ENCODE peak calls at places on chromosomes 5 and 9, in seven cellular contexts. E is naive B cell; M is naive thymus-derived CD8-positive, alpha-beta T cell; G is RPMI7951; O is caudate nucleus; Y is GM04504; V is hypothalamus. D is an unnamed sample.
A peak's percentile ranks its signal among the peaks of the same experiment; 100 is the strongest.

GRCh38 chr5:169838688-169839087 is 141.6 kb downstream of the INSYN2B start:
- DNase-seq in M (no peak), Y (no peak), O (no peak), G (no peak), E (no peak), V (no peak), D (peak; percentile 34)

GRCh38 chr9:100472725-100473261 is at the start of gene TMEFF1:
- DNase-seq in G (peak; percentile 34), M (peak; percentile 67), Y (no peak), E (peak; percentile 42), O (no peak), V (peak; percentile 71), D (no peak)

GRCh38 chr5:178278358-178279023 is 45.9 kb upstream of the PHYKPL start:
- DNase-seq in Y (no peak), M (peak; percentile 47), G (peak; percentile 43), O (no peak), E (no peak), V (no peak), D (no peak)

GRCh38 chr5:89308606-89309040 is 425.6 kb upstream of the MEF2C start:
- DNase-seq in O (no peak), Y (no peak), E (no peak), V (no peak), G (no peak), M (no peak), D (peak; percentile 93)

GRCh38 chr9:129624168-129624759 is 1.7 kb upstream of the NTMT1 start:
- DNase-seq in V (peak; percentile 33), E (peak; percentile 61), G (peak; percentile 46), Y (no peak), M (peak; percentile 80), O (no peak), D (no peak)

GRCh38 chr5:71887680-71888079 is 168.6 kb downstream of the CARTPT start:
- DNase-seq in G (peak; percentile 82), O (no peak), Y (no peak), V (no peak), M (no peak), E (peak; percentile 26), D (peak; percentile 82)

GRCh38 chr5:169503899-169504298 is 79.7 kb upstream of the SPDL1 start:
- DNase-seq in M (no peak), O (no peak), E (no peak), Y (no peak), G (no peak), V (no peak), D (no peak)

GRCh38 chr5:143147918-143148317 is 255.6 kb downstream of the NR3C1 start:
- DNase-seq in O (no peak), Y (peak; percentile 72), M (no peak), V (no peak), E (no peak), G (no peak), D (no peak)

GRCh38 chr5:60779431-60779830 is 64.6 kb downstream of the ELOVL7 start:
- DNase-seq in V (no peak), Y (no peak), E (no peak), O (no peak), M (no peak), G (peak; percentile 10), D (no peak)

GRCh38 chr5:176921669-176922196 is 22.6 kb upstream of the HK3 start:
- DNase-seq in G (no peak), Y (no peak), M (no peak), V (no peak), E (no peak), O (no peak), D (no peak)

GRCh38 chr9:99389087-99390033 is 167.3 kb downstream of the SEC61B start:
- DNase-seq in E (no peak), M (no peak), Y (no peak), O (no peak), G (no peak), V (no peak), D (no peak)

GRCh38 chr5:172097356-172097755 is 90.7 kb downstream of the STK10 start:
- DNase-seq in O (no peak), Y (no peak), E (no peak), M (no peak), G (no peak), V (no peak), D (no peak)

GRCh38 chr5:141783599-141784296 is 94.5 kb downstream of the PCDH1 start:
- DNase-seq in E (no peak), O (no peak), Y (no peak), V (peak; percentile 33), G (no peak), M (no peak), D (no peak)

GRCh38 chr5:54900906-54901725 is 84.3 kb downstream of the ESM1 start:
- DNase-seq in M (no peak), Y (peak; percentile 66), G (peak; percentile 57), O (no peak), V (no peak), E (no peak), D (no peak)

GRCh38 chr9:73269430-73270101 is 117.9 kb downstream of the ANXA1 start:
- DNase-seq in M (no peak), V (no peak), O (no peak), E (no peak), Y (no peak), G (peak; percentile 41), D (no peak)

GRCh38 chr5:160045004-160045403 is 36.1 kb downstream of the TTC1 start:
- DNase-seq in V (no peak), M (no peak), O (no peak), G (no peak), Y (no peak), E (no peak), D (no peak)

GRCh38 chr9:114250648-114251047 is 72.2 kb upstream of the ORM1 start:
- DNase-seq in V (no peak), G (no peak), O (no peak), Y (no peak), E (no peak), M (no peak), D (no peak)

GRCh38 chr9:125121156-125121555 is 22.2 kb downstream of the SCAI start:
- DNase-seq in E (no peak), Y (no peak), M (no peak), G (no peak), O (no peak), V (no peak), D (no peak)

GRCh38 chr5:90932052-90932699 is 373.6 kb downstream of the ADGRV1 start:
- DNase-seq in O (no peak), G (peak; percentile 32), V (no peak), E (peak; percentile 21), M (peak; percentile 62), Y (peak; percentile 32), D (no peak)

GRCh38 chr5:68315679-68316271 is 100.2 kb downstream of the PIK3R1 start:
- DNase-seq in V (no peak), Y (no peak), G (peak; percentile 37), O (no peak), E (peak; percentile 24), M (no peak), D (no peak)

GRCh38 chr9:6758418-6759113 is 793 bp downstream of the KDM4C start:
- DNase-seq in M (peak; percentile 70), V (peak; percentile 65), E (peak; percentile 60), O (peak; percentile 38), Y (peak; percentile 8), G (no peak), D (no peak)

GRCh38 chr5:91072891-91073290 is 310.2 kb downstream of the ARRDC3 start:
- DNase-seq in Y (peak; percentile 17), E (no peak), M (no peak), V (no peak), G (no peak), O (no peak), D (no peak)

GRCh38 chr5:83376461-83376860 is 95.1 kb upstream of the VCAN start:
- DNase-seq in M (no peak), Y (no peak), E (no peak), O (no peak), G (no peak), V (no peak), D (no peak)

GRCh38 chr5:119355636-119356383 is at the start of gene TNFAIP8:
- DNase-seq in E (peak; percentile 57), O (no peak), G (peak; percentile 71), V (peak; percentile 12), M (no peak), Y (no peak), D (no peak)

GRCh38 chr9:35826071-35826701 is 2.3 kb downstream of the FAM221B start:
- DNase-seq in Y (no peak), V (no peak), G (peak; percentile 61), E (peak; percentile 57), M (no peak), O (no peak), D (peak; percentile 44)